ENCODE peak calls at places on chromosomes 16 and 17, in four cellular contexts. J, U, X and M are unnamed samples.

GRCh38 chr16:86455116-86455515 is 55.2 kb upstream of the FOXF1 start:
- DNase-seq in U (no peak), J (no peak), X (no peak), M (no peak)

GRCh38 chr17:40900819-40901356 is 15.8 kb upstream of the KRT20 start:
- DNase-seq in X (no peak), U (no peak), J (no peak), M (peak)

GRCh38 chr17:30379303-30380105 is 777 bp downstream of the CPD start:
- DNase-seq in J (peak), X (no peak), U (no peak), M (no peak)

GRCh38 chr17:9878791-9879525 is 26.1 kb downstream of the RCVRN start:
- DNase-seq in J (no peak), U (no peak), X (no peak), M (no peak)

GRCh38 chr17:41777579-41778188 is 8.8 kb downstream of the JUP start:
- DNase-seq in U (no peak), X (no peak), J (no peak), M (peak)

GRCh38 chr17:82838386-82839063 is 1.3 kb downstream of the ZNF750 start:
- DNase-seq in X (no peak), U (no peak), J (no peak), M (peak)

GRCh38 chr16:64365448-64365858 is 756.4 kb downstream of the CDH11 start:
- DNase-seq in X (no peak), U (no peak), J (no peak), M (no peak)

GRCh38 chr17:44536090-44536960 is 21.0 kb upstream of the FZD2 start:
- DNase-seq in J (no peak), U (no peak), X (no peak), M (no peak)

GRCh38 chr17:83186226-83186625 is 106.8 kb downstream of the METRNL start:
- DNase-seq in U (no peak), X (no peak), J (peak), M (peak)

GRCh38 chr17:50114849-50115357 is 15.1 kb downstream of the SAMD14 start:
- DNase-seq in U (no peak), X (no peak), J (peak), M (peak)

GRCh38 chr17:17661834-17662233 is 19.4 kb upstream of the RAI1 start:
- DNase-seq in U (no peak), J (no peak), X (no peak), M (no peak)

GRCh38 chr16:64892843-64893242 is 229.0 kb downstream of the CDH11 start:
- DNase-seq in J (no peak), U (no peak), X (no peak), M (no peak)

GRCh38 chr16:24499193-24499814 is 40.1 kb upstream of the RBBP6 start:
- DNase-seq in J (peak), U (peak), X (no peak), M (peak)

GRCh38 chr16:62664566-62664965 is 628.3 kb upstream of the CDH8 start:
- DNase-seq in J (no peak), U (no peak), X (no peak), M (no peak)

GRCh38 chr17:50087246-50087911 is 7.8 kb upstream of the PDK2 start:
- DNase-seq in X (no peak), U (no peak), J (peak), M (peak)

GRCh38 chr17:4559851-4560820 is at the start of gene GGT6:
- DNase-seq in J (no peak), X (no peak), U (no peak), M (no peak)

GRCh38 chr16:68079616-68080344 is 5.4 kb upstream of the NFATC3 start:
- DNase-seq in J (peak), U (no peak), X (no peak), M (peak)

DNA sequence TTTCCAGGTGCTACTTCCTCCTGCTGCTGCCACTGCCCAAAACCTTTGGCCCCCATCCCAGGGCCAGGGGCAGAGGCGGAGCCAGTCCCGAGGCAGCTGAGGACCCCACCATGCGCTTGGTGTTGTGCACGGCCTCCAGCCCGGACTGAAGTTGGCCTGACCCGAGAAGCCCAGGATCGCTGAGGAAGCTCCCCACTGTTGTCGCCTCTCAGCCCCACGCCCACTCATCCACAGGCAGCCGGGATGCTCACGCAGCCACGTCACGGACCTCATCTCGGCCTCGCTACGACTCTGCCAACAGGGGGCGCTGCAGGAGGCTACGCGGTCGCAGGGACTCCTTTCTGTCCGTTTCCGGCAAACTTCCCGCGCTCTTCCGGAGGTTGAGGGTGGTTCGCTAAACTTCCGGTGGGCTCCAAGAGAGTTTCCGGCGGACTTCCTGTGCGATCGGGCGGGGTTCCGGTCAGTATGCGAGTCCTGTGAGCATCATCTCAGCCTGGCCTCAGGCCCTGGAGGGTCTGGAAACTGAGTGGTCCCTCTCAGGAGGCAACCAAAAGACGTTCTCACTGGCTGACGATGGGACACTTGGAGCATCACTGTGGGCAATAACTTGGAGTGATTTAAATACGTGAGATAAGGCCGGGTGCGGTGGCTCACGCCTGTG is 12.4 kb downstream of the ZG16B start:
- DNase-seq in U (no peak), J (peak), X (no peak), M (no peak)
- TF ChIP-seq KDM1A in U (no peak), J (no peak), X (no peak), M (no peak)

DNA sequence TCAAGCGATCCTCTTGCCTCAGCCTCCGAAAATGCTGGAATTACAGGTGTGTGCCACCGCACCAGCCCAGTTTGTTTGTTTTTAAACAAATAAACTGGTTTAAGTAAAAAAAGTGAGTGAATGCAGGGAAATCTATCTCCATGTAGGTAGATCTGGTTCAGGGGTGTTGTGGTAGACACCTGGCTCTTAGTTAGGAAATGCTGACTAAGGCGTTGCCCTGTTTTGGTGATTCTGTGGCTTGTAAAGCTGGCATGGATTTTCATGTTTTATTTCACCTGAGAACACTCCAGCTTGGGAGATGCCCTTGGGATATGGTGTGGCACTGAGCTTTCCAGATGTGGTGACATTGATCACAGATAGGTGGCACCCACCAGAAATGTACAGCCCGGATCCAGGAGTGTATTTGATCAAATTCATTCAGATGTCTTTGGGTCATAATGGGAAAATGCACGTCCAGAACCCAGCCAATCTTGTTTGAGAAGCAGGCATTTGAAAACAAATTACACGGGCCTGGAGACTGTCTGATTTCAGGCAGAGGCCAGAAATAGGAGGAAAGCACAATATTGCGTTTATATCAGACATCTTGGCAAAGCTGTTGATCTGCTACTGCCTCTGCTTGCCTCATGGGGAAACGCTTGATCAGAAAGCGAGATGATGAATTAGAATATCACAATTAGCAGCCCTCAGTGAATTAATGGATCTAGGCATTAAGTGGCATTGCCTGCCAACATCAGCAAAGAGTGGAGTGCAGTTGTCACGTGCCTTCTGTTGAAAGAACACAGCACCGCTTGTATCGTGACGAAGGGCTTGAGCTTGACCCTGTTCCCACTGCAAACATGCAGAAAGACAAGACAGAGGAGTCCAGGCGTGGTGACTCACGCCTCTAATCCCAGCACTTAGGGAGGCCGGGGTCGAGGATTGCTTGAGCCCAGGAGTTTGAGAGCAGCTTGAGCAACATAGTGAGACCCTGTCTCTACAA is 7.3 kb upstream of the IL34 start:
- DNase-seq in U (no peak), X (no peak), J (no peak), M (peak)
- TF ChIP-seq POLR2AphosphoS5 in U (no peak), X (no peak), J (no peak), M (no peak)

GRCh38 chr16:55559233-55559632 is 7.3 kb upstream of the CAPNS2 start:
- DNase-seq in U (no peak), J (no peak), X (no peak), M (no peak)
- TF ChIP-seq KDM1A in U (no peak), J (no peak), X (no peak), M (no peak)

GRCh38 chr17:1830288-1830687 is 483 bp downstream of the RPA1 start:
- DNase-seq in U (no peak), X (no peak), J (peak), M (peak)

GRCh38 chr17:1834378-1835149 is 4.8 kb downstream of the RPA1 start:
- DNase-seq in J (no peak), U (no peak), X (peak), M (no peak)

GRCh38 chr17:1829189-1829578 is 518 bp downstream of the SMYD4 start:
- DNase-seq in X (no peak), J (no peak), U (no peak), M (peak)

DNA sequence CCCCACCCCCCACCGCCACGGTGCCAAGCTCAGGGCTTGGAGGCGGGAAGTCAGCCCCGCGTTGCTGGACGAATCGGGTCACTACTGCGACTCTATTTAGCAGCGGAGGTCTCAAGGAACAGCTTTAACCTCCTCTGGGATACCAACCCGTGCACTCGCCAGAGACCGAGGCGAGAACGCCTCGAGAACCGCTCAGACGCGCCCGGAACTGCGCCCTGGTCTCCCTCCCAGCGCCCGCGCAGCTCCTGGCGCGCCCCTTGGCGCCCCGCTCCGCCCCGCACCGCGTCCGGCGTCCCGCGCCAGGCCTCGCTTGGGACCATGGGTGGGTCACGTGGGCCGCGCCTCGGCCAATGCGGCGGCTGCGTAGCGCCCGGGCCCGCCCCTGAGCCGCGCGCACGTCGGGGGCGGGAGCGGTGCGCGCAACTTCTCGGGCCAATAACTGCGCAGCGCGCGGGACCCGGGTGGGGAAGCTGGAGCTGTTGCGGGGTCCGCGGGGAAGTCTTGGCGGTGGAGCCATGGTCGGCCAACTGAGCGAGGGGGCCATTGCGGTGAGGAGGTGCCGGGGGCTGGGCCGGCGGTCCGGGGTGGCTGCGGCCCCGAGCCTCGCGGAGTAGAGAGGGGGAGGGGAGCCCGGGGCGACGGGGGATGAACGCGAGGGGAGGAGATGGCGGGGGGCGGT is at the start of the genes RPA1 and SMYD4:
- DNase-seq in J (peak), X (peak), U (peak), M (peak)
- TF ChIP-seq POLR2AphosphoS5 in J (peak), X (peak), U (peak), M (peak)

GRCh38 chr16:4795181-4795827 is at the start of gene SMIM22:
- DNase-seq in J (no peak), U (no peak), X (no peak), M (no peak)

GRCh38 chr16:4798456-4798855 is 3.3 kb downstream of the SMIM22 start:
- DNase-seq in J (no peak), U (no peak), X (no peak), M (no peak)

GRCh38 chr16:4795828-4796572 is 831 bp downstream of the SMIM22 start:
- DNase-seq in U (no peak), X (no peak), J (no peak), M (no peak)

GRCh38 chr16:4797805-4798252 is 2.7 kb downstream of the SMIM22 start:
- DNase-seq in X (no peak), J (no peak), U (no peak), M (no peak)

DNA sequence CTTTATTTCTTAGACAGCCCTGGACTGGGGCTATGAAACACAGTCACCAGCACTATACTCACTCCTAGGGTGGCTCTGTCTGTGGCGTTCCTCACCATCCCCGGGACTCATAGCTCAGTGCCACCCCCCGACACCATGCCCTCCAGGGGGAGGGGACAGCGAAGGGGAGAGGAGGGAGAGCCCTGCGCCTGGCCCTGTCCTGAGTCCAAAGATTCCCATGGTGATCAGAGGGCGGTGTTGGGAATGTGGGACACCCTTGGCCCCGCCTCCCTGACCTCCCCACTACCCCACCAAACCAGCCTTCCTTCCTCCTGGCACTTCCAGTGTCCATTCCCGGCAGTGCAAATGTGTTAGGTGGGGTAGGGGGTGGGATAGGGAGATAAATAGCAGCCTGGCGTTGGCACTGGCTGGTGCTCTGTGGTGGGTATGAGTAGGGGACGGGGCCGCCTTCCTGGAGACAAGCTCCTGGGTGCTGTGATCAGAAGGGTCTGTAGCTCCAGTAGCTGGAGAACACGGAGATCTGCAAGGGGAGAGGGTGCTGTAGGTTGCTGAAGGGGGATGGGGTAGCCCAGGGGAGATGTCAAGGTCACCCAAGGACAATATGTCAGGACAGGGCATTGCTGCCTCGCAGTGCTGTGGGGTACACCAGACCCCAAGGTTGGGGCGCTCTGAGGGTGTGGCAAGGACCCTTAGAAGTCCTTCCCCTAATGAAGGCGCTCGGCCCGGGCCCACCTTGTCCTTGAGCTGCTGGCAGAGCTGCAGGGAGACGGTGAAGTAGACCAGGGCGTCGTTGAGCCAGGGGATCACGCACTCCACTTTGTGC is 2.0 kb downstream of the SMIM22 start:
- DNase-seq in J (no peak), X (no peak), U (no peak), M (no peak)
- TF ChIP-seq KDM1A in J (no peak), X (no peak), U (no peak), M (no peak)

DNA sequence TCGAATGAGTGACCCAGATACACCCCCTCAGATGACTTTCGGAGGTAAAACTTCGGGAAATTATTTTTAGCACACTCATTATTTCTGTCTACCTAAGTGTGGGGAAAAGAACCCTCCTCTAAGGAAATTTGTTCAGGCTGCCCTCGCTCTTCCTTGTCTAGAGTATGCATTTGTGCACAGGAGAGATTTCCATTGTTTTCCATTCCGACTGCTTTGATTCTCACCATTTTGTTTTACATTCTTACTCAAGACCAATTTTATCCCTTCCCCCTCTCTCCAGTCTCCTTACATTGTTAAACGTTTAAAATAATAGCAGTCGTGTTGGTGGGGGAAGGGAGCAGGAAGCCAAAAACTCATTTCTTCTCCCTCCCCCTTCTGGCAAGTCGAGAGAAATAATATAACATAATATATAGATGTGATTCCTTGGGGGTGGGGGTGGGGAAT is 1.5 kb upstream of the CHD3 start:
- DNase-seq in X (no peak), J (no peak), U (no peak), M (no peak)
- TF ChIP-seq POLR2AphosphoS5 in X (no peak), J (no peak), U (no peak), M (no peak)